ENCODE peak calls at places on chromosome 7, in seven cellular contexts. J is right lobe of liver, L is A549, S is body of pancreas, Q is sigmoid colon, V is spleen, M is GM12891. A is an unnamed sample.

GRCh38 chr7:40205992-40206391 is 71.2 kb downstream of the SUGCT start:
- DNase-seq in S (no peak), J (no peak), L (no peak), V (no peak), Q (no peak), M (no peak), A (no peak)

GRCh38 chr7:25860206-25860881 is 291.7 kb upstream of the NFE2L3 start:
- DNase-seq in L (no peak), M (no peak), S (no peak), V (no peak), J (no peak), Q (no peak), A (no peak)

GRCh38 chr7:37709631-37710509 is 26.3 kb downstream of the GPR141 start:
- DNase-seq in V (no peak), M (no peak), J (no peak), Q (no peak), S (no peak), L (no peak), A (no peak)

GRCh38 chr7:48035301-48035966 is at the start of gene C7orf57:
- DNase-seq in V (peak), J (peak), L (peak), S (peak), Q (peak), M (peak), A (peak)

GRCh38 chr7:148975896-148976295 is 52.4 kb downstream of the PDIA4 start:
- DNase-seq in L (no peak), Q (no peak), J (no peak), S (no peak), V (peak), M (no peak), A (no peak)

GRCh38 chr7:33926535-33926934 is 21.2 kb downstream of the BMPER start:
- DNase-seq in V (no peak), Q (no peak), J (no peak), S (no peak), M (no peak), L (no peak), A (no peak)

GRCh38 chr7:90574136-90574819 is 21.8 kb upstream of the CDK14 start:
- DNase-seq in J (peak), S (peak), V (no peak), L (no peak), M (no peak), Q (no peak), A (no peak)

GRCh38 chr7:95601324-95601723 is 5.0 kb upstream of the PDK4 start:
- DNase-seq in J (no peak), M (no peak), Q (no peak), L (no peak), V (no peak), S (no peak), A (no peak)

GRCh38 chr7:116811768-116812167 is 50.6 kb upstream of the CAPZA2 start:
- DNase-seq in M (no peak), V (no peak), S (no peak), Q (no peak), L (no peak), J (no peak), A (no peak)

GRCh38 chr7:90222811-90223725 is 11.5 kb downstream of the STEAP2 start:
- DNase-seq in J (no peak), M (no peak), Q (peak), V (no peak), S (peak), L (peak), A (no peak)

GRCh38 chr7:94039368-94040065 is 35.4 kb upstream of the BET1 start:
- DNase-seq in V (no peak), M (no peak), S (no peak), L (no peak), Q (no peak), J (no peak), A (no peak)

GRCh38 chr7:34320926-34321609 is 336.9 kb upstream of the NPSR1 start:
- DNase-seq in V (no peak), S (peak), M (peak), J (peak), L (peak), Q (no peak), A (peak)

GRCh38 chr7:101608772-101609713 is 20.1 kb downstream of the MYL10 start:
- DNase-seq in M (no peak), S (peak), Q (no peak), J (no peak), L (no peak), V (peak), A (no peak)

GRCh38 chr7:98229991-98230745 is 18.9 kb downstream of the BHLHA15 start:
- DNase-seq in M (no peak), L (no peak), J (no peak), V (no peak), Q (no peak), S (no peak), A (no peak)

GRCh38 chr7:133654547-133654946 is 401.7 kb downstream of the EXOC4 start:
- DNase-seq in L (no peak), V (no peak), J (no peak), S (no peak), M (no peak), Q (no peak), A (no peak)

GRCh38 chr7:97004931-97005763 is at the start of gene DLX6:
- DNase-seq in Q (peak), S (peak), J (no peak), M (no peak), V (no peak), L (peak), A (no peak)

GRCh38 chr7:108459922-108460551 is 3.8 kb upstream of the NRCAM start:
- DNase-seq in J (no peak), Q (no peak), S (peak), V (no peak), M (no peak), L (peak), A (no peak)

GRCh38 chr7:100221767-100222444 is 2.2 kb downstream of the PVRIG start:
- DNase-seq in V (no peak), Q (no peak), J (no peak), S (no peak), M (no peak), L (no peak), A (no peak)

GRCh38 chr7:35760082-35760770 is 40.6 kb upstream of the SEPTIN7 start:
- DNase-seq in M (no peak), S (no peak), V (no peak), J (no peak), Q (no peak), L (no peak), A (no peak)

GRCh38 chr7:23072043-23072442 is 33.5 kb upstream of the KLHL7 start:
- DNase-seq in S (no peak), J (no peak), V (no peak), L (peak), M (no peak), Q (no peak), A (no peak)

GRCh38 chr7:42456267-42456666 is 219.3 kb upstream of the GLI3 start:
- DNase-seq in V (no peak), M (no peak), L (no peak), J (no peak), S (no peak), Q (no peak), A (no peak)

GRCh38 chr7:71348751-71349415 is 216.9 kb downstream of the GALNT17 start:
- DNase-seq in V (no peak), Q (no peak), L (no peak), M (no peak), J (no peak), S (peak), A (no peak)

GRCh38 chr7:121714559-121715303 is 158.2 kb upstream of the PTPRZ1 start:
- DNase-seq in S (peak), J (no peak), Q (no peak), L (no peak), M (no peak), V (no peak), A (no peak)

GRCh38 chr7:17520941-17521340 is 222.5 kb downstream of the AHR start:
- DNase-seq in Q (no peak), V (no peak), J (no peak), S (no peak), M (no peak), L (no peak), A (no peak)

GRCh38 chr7:70072220-70072619 is 473.9 kb downstream of the AUTS2 start:
- DNase-seq in V (no peak), Q (no peak), J (no peak), L (no peak), S (no peak), M (no peak), A (no peak)

GRCh38 chr7:40175725-40176510 is 41.1 kb downstream of the SUGCT start:
- DNase-seq in J (peak), L (no peak), S (peak), V (no peak), M (no peak), Q (no peak), A (peak)

GRCh38 chr7:47488969-47489342 is 93.0 kb downstream of the TNS3 start:
- DNase-seq in J (no peak), V (peak), M (no peak), L (no peak), S (no peak), Q (no peak), A (no peak)

GRCh38 chr7:100478966-100479660 is at the start of gene TSC22D4:
- DNase-seq in Q (peak), V (peak), L (peak), S (peak), M (peak), J (peak), A (peak)

GRCh38 chr7:77454802-77455201 is 38.7 kb upstream of the GSAP start:
- DNase-seq in Q (no peak), M (no peak), L (peak), V (no peak), S (no peak), J (no peak), A (no peak)

GRCh38 chr7:70361821-70362220 is 763.5 kb downstream of the AUTS2 start:
- DNase-seq in S (no peak), M (no peak), V (no peak), L (no peak), Q (no peak), J (no peak), A (no peak)

GRCh38 chr7:96426027-96426426 is 104.1 kb upstream of the SLC25A13 start:
- DNase-seq in J (no peak), M (no peak), V (no peak), S (no peak), L (no peak), Q (no peak), A (no peak)

GRCh38 chr7:45082031-45082830 is 6.5 kb downstream of the NACAD start:
- DNase-seq in Q (peak), J (no peak), M (no peak), V (no peak), S (no peak), L (no peak), A (no peak)

GRCh38 chr7:6172331-6173295 is 99.8 kb downstream of the CYTH3 start:
- DNase-seq in J (no peak), L (no peak), Q (no peak), S (no peak), M (no peak), V (no peak), A (peak)

GRCh38 chr7:74051629-74052410 is 23.8 kb downstream of the ELN start:
- DNase-seq in V (peak), M (no peak), J (no peak), L (peak), S (peak), Q (no peak), A (no peak)

DNA sequence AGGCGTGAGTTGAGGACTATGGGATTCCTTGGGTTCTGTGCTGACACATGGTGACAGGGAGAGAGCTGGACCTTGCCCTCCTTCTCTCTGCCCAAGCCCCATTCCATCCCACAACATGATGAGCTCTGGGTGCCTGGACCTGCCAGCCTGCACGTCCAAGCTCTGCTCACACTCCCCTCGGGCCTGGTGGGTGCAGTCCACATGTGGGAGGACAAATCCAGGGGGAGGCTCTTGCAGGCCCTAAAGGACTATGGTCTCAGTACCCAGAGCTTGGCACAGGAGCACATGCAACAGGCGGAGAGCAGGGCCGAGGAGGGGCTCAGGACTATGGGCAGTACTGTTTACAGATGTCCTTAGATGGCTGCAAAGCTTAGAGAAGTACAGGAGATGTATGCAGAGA is 91.4 kb downstream of the CLEC2L start:
- DNase-seq in M (no peak), L (no peak), Q (no peak), V (no peak), S (no peak), J (no peak), A (no peak)
- TF ChIP-seq POLR2A in M (no peak), L (no peak), Q (no peak), V (no peak), S (no peak), J (no peak), A (no peak)

GRCh38 chr7:13991791-13992620 is 2.5 kb upstream of the ETV1 start:
- DNase-seq in V (no peak), S (no peak), J (no peak), M (no peak), Q (no peak), L (no peak), A (no peak)

GRCh38 chr7:13992621-13992982 is 3.1 kb upstream of the ETV1 start:
- DNase-seq in S (no peak), M (no peak), J (no peak), Q (no peak), V (no peak), L (no peak), A (no peak)

GRCh38 chr7:13989944-13990295 is 454 bp upstream of the ETV1 start:
- DNase-seq in Q (no peak), M (no peak), J (no peak), S (no peak), V (no peak), L (no peak), A (no peak)

GRCh38 chr7:13990319-13990983 is 985 bp upstream of the ETV1 start:
- DNase-seq in Q (peak), M (peak), V (peak), J (peak), L (peak), S (peak), A (peak)

GRCh38 chr7:13990984-13991790 is 1.7 kb upstream of the ETV1 start:
- DNase-seq in J (peak), L (peak), Q (peak), V (peak), M (peak), S (peak), A (peak)
- TF ChIP-seq POLR2A in J (peak), L (no peak), Q (no peak), V (no peak), M (no peak), S (peak), A (peak)

GRCh38 chr7:122886357-122887081 is at the start of gene CADPS2:
- DNase-seq in S (peak), J (peak), L (peak), M (peak), Q (peak), V (peak), A (peak)
- TF ChIP-seq POLR2A in S (peak), J (peak), L (no peak), M (no peak), Q (peak), V (peak), A (peak)

DNA sequence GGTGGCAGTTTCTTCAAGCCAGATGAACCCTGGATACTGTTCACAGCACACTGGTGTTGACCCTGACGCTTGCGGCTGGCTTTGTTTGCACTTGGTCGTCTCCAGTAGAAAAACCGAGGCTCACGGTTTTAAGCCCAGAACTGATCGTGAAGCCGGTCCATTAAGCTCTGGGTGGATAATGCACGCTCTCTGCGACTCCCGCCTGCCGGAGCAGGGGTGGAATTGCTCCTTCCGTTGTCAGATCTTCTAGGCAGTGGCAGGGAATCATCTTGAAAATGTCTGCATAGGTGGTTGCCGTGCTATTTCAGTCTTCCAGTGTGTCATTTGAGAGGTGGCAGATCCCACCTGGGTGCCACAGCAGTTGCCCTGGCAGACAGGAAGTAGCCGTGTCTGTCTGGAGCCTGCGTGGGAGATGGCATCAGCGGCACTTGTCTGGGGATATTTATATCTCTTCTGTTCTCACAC is 35.9 kb upstream of the AP5Z1 start:
- DNase-seq in M (no peak), Q (no peak), S (peak), V (no peak), J (no peak), L (peak), A (no peak)
- TF ChIP-seq POLR2A in M (no peak), Q (no peak), S (peak), V (no peak), J (no peak), L (peak), A (no peak)

GRCh38 chr7:7640221-7641128 is at the start of gene UMAD1:
- DNase-seq in Q (peak), V (peak), M (peak), S (peak), L (peak), J (peak), A (peak)
- TF ChIP-seq POLR2A in Q (peak), V (peak), M (peak), S (peak), L (peak), J (peak), A (peak)

GRCh38 chr7:229184-229964 is 37.0 kb downstream of the FAM20C start:
- DNase-seq in S (peak), J (no peak), V (no peak), L (no peak), Q (peak), M (no peak), A (peak)
- TF ChIP-seq POLR2A in S (no peak), J (no peak), V (no peak), L (no peak), Q (no peak), M (no peak), A (no peak)

DNA sequence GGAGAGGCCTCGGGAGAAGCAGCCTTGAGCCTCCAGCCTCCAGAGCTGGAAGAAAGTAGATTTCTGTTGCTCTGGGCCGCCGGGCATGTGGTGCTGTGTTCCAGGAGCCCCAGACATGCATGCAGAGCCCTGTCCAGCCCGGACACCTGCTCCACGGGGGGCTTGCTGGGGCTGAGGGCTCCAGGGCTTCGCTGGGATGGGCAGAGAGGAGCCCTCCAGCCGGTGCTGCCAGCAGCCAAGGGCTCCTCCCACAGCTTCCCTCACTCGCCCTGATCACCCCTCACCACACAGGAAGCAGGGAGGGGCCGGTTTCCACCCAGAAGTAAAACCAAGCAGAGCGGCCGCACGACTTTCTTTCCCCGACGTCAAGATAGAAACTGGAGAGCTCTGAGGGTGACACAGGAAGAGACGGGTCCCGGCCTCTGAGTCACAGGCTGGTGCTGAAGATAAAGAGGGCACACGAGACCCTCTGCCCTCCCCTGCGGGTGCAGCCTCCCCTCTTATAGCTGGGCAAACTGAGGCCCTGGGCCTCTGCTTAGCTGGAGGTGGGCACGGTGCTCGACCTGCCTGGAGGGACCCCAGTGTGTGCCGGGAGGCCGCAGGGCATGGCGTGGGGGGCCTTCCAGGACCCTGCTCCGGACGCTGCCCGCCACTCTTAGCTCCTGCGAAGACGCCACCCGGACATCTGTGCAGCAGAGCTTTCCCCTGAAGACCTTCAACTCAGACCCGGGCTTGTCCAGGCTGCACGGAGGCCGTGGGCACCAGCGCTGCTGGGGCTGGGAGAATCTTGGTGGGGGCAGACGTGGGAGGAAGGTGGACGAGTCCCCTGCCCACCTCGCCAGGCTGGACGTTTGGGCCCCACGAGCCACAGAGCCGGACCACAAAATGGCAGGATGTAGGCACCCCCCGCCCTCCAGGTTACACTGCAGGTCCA is 31.1 kb downstream of the ADAP1 start:
- DNase-seq in V (peak), L (no peak), Q (peak), S (peak), M (peak), J (peak), A (peak)
- TF ChIP-seq POLR2A in V (peak), L (no peak), Q (peak), S (no peak), M (no peak), J (no peak), A (peak)

GRCh38 chr7:137935849-137936508 is 65.9 kb downstream of the CREB3L2 start:
- DNase-seq in J (no peak), S (no peak), L (no peak), Q (no peak), M (no peak), V (no peak), A (no peak)
- TF ChIP-seq POLR2A in J (no peak), S (no peak), L (no peak), Q (no peak), M (no peak), V (no peak), A (no peak)

GRCh38 chr7:50356212-50356944 is 51.9 kb downstream of the IKZF1 start:
- DNase-seq in Q (peak), L (no peak), M (no peak), S (peak), J (peak), V (peak), A (no peak)
- TF ChIP-seq POLR2A in Q (no peak), L (no peak), M (no peak), S (no peak), J (no peak), V (no peak), A (no peak)

DNA sequence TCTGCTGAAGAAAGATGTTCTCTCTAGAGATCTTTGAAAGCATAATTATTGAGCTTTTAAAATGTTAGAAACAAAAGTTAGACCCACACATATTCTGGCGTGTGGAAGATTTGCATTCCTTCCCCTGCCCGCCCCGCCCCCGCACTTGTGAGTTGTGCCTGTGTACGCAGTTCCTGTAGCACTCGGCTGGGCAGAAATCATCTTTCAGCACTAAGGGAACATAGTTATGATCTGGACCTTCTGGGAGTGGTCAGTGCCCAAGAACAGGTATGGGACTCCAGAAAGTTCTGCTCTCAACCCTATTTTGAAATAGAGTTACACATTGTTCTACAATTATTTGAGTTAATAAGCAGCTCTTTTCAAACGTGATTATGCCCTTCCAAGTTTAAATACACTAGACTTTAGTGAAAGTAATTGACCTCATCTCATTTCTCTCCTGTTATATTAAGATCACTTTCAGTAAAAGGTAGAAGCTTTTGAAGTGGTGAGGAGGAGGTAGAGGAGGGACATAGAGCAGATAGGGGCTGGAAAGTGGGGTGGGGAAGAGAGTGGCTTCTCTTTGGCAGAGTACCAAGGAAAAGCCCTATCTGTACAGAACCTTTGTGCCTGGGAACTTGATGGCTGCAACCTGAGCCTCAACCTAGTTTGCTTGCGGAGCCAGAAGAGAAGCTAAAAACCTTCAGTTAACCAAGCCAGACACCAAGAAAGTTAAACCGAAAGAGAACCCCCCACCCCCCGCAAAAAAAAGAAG is 5.7 kb downstream of the BLVRA start:
- DNase-seq in S (peak), M (peak), L (peak), J (peak), Q (peak), V (peak), A (no peak)
- TF ChIP-seq POLR2A in S (no peak), M (no peak), L (no peak), J (no peak), Q (no peak), V (no peak), A (no peak)